ENCODE peak calls at places on chromosome 9, in six cellular contexts. One of them, this sample, is unnamed.

GRCh38 chr9:37528652-37529072 is 42.9 kb downstream of the POLR1E start:
- DNase-seq in astrocyte of the spinal cord: peak; percentile 50
- DNase-seq in OCI-LY7: peak; percentile 47
- DNase-seq in left ventricle myocardium inferior: no peak
- DNase-seq in kidney: no peak
- DNase-seq in bronchial epithelial cell: peak; percentile 29
- DNase-seq in this sample: peak; percentile 16

GRCh38 chr9:1047605-1048235 is 2.4 kb upstream of the DMRT2 start:
- DNase-seq in astrocyte of the spinal cord: no peak
- DNase-seq in OCI-LY7: peak; percentile 3
- DNase-seq in left ventricle myocardium inferior: no peak
- DNase-seq in kidney: no peak
- DNase-seq in bronchial epithelial cell: no peak
- DNase-seq in this sample: no peak

GRCh38 chr9:13568851-13569618 is 289.5 kb upstream of the MPDZ start:
- DNase-seq in astrocyte of the spinal cord: peak; percentile 26
- DNase-seq in OCI-LY7: no peak
- DNase-seq in left ventricle myocardium inferior: peak; percentile 17
- DNase-seq in kidney: no peak
- DNase-seq in bronchial epithelial cell: no peak
- DNase-seq in this sample: no peak

GRCh38 chr9:114827658-114828360 is 22.0 kb upstream of the TNFSF15 start:
- DNase-seq in astrocyte of the spinal cord: no peak
- DNase-seq in OCI-LY7: no peak
- DNase-seq in left ventricle myocardium inferior: no peak
- DNase-seq in kidney: no peak
- DNase-seq in bronchial epithelial cell: no peak
- DNase-seq in this sample: no peak

GRCh38 chr9:124018731-124019697 is 7.4 kb downstream of the LHX2 start:
- DNase-seq in astrocyte of the spinal cord: no peak
- DNase-seq in OCI-LY7: no peak
- DNase-seq in left ventricle myocardium inferior: no peak
- DNase-seq in kidney: no peak
- DNase-seq in bronchial epithelial cell: no peak
- DNase-seq in this sample: no peak

GRCh38 chr9:79912641-79913040 is 340.9 kb downstream of the TLE4 start:
- DNase-seq in astrocyte of the spinal cord: peak; percentile 61
- DNase-seq in OCI-LY7: no peak
- DNase-seq in left ventricle myocardium inferior: no peak
- DNase-seq in kidney: no peak
- DNase-seq in bronchial epithelial cell: no peak
- DNase-seq in this sample: no peak

GRCh38 chr9:841371-842209 is at the start of gene DMRT1:
- DNase-seq in astrocyte of the spinal cord: no peak
- DNase-seq in OCI-LY7: no peak
- DNase-seq in left ventricle myocardium inferior: no peak
- DNase-seq in kidney: no peak
- DNase-seq in bronchial epithelial cell: no peak
- DNase-seq in this sample: no peak

GRCh38 chr9:124290053-124290581 is 32.4 kb downstream of the NEK6 start:
- DNase-seq in astrocyte of the spinal cord: no peak
- DNase-seq in OCI-LY7: peak; percentile 66
- DNase-seq in left ventricle myocardium inferior: no peak
- DNase-seq in kidney: no peak
- DNase-seq in bronchial epithelial cell: no peak
- DNase-seq in this sample: no peak

GRCh38 chr9:128735373-128735772 is 11.4 kb upstream of the ZDHHC12 start:
- DNase-seq in astrocyte of the spinal cord: no peak
- DNase-seq in OCI-LY7: no peak
- DNase-seq in left ventricle myocardium inferior: no peak
- DNase-seq in kidney: no peak
- DNase-seq in bronchial epithelial cell: no peak
- DNase-seq in this sample: no peak

GRCh38 chr9:136197372-136197875 is 7.5 kb downstream of the LHX3 start:
- DNase-seq in astrocyte of the spinal cord: no peak
- DNase-seq in OCI-LY7: no peak
- DNase-seq in left ventricle myocardium inferior: no peak
- DNase-seq in kidney: no peak
- DNase-seq in bronchial epithelial cell: no peak
- DNase-seq in this sample: no peak

GRCh38 chr9:129962889-129963703 is 79.9 kb downstream of the FNBP1 start:
- DNase-seq in astrocyte of the spinal cord: peak; percentile 59
- DNase-seq in OCI-LY7: peak; percentile 79
- DNase-seq in left ventricle myocardium inferior: peak; percentile 31
- DNase-seq in kidney: no peak
- DNase-seq in bronchial epithelial cell: peak; percentile 29
- DNase-seq in this sample: peak; percentile 68

GRCh38 chr9:126483468-126484056 is 130.2 kb upstream of the LMX1B start:
- DNase-seq in astrocyte of the spinal cord: no peak
- DNase-seq in OCI-LY7: no peak
- DNase-seq in left ventricle myocardium inferior: no peak
- DNase-seq in kidney: peak; percentile 57
- DNase-seq in bronchial epithelial cell: no peak
- DNase-seq in this sample: no peak

GRCh38 chr9:132241840-132242620 is 80.2 kb downstream of the NTNG2 start:
- DNase-seq in astrocyte of the spinal cord: no peak
- DNase-seq in OCI-LY7: peak; percentile 74
- DNase-seq in left ventricle myocardium inferior: peak; percentile 41
- DNase-seq in kidney: peak; percentile 80
- DNase-seq in bronchial epithelial cell: no peak
- DNase-seq in this sample: no peak

GRCh38 chr9:125847735-125848134 is 100.6 kb downstream of the PBX3 start:
- DNase-seq in astrocyte of the spinal cord: no peak
- DNase-seq in OCI-LY7: no peak
- DNase-seq in left ventricle myocardium inferior: no peak
- DNase-seq in kidney: no peak
- DNase-seq in bronchial epithelial cell: no peak
- DNase-seq in this sample: no peak

GRCh38 chr9:126123927-126124326 is 202.7 kb upstream of the MVB12B start:
- DNase-seq in astrocyte of the spinal cord: no peak
- DNase-seq in OCI-LY7: no peak
- DNase-seq in left ventricle myocardium inferior: no peak
- DNase-seq in kidney: peak; percentile 47
- DNase-seq in bronchial epithelial cell: no peak
- DNase-seq in this sample: no peak

GRCh38 chr9:79195904-79196303 is 375.9 kb upstream of the TLE4 start:
- DNase-seq in astrocyte of the spinal cord: peak; percentile 76
- DNase-seq in OCI-LY7: no peak
- DNase-seq in left ventricle myocardium inferior: no peak
- DNase-seq in kidney: no peak
- DNase-seq in bronchial epithelial cell: peak; percentile 28
- DNase-seq in this sample: no peak

GRCh38 chr9:3331801-3332200 is 194.0 kb downstream of the RFX3 start:
- DNase-seq in astrocyte of the spinal cord: no peak
- DNase-seq in OCI-LY7: peak; percentile 16
- DNase-seq in left ventricle myocardium inferior: no peak
- DNase-seq in kidney: no peak
- DNase-seq in bronchial epithelial cell: no peak
- DNase-seq in this sample: no peak

GRCh38 chr9:87500894-87501656 is 3.4 kb downstream of the DAPK1 start:
- DNase-seq in astrocyte of the spinal cord: no peak
- DNase-seq in OCI-LY7: no peak
- DNase-seq in left ventricle myocardium inferior: no peak
- DNase-seq in kidney: no peak
- DNase-seq in bronchial epithelial cell: no peak
- DNase-seq in this sample: no peak

GRCh38 chr9:87501806-87502205 is 4.1 kb downstream of the DAPK1 start:
- DNase-seq in astrocyte of the spinal cord: no peak
- DNase-seq in OCI-LY7: no peak
- DNase-seq in left ventricle myocardium inferior: no peak
- DNase-seq in kidney: no peak
- DNase-seq in bronchial epithelial cell: no peak
- DNase-seq in this sample: no peak

GRCh38 chr9:87499455-87500015 is 1.9 kb downstream of the DAPK1 start:
- DNase-seq in astrocyte of the spinal cord: no peak
- DNase-seq in OCI-LY7: no peak
- DNase-seq in left ventricle myocardium inferior: no peak
- DNase-seq in kidney: no peak
- DNase-seq in bronchial epithelial cell: no peak
- DNase-seq in this sample: no peak

GRCh38 chr9:87498816-87499454 is 1.3 kb downstream of the DAPK1 start:
- DNase-seq in astrocyte of the spinal cord: no peak
- DNase-seq in OCI-LY7: no peak
- DNase-seq in left ventricle myocardium inferior: no peak
- DNase-seq in kidney: no peak
- DNase-seq in bronchial epithelial cell: no peak
- DNase-seq in this sample: no peak

GRCh38 chr9:87500491-87500890 is 2.8 kb downstream of the DAPK1 start:
- DNase-seq in astrocyte of the spinal cord: no peak
- DNase-seq in OCI-LY7: no peak
- DNase-seq in left ventricle myocardium inferior: no peak
- DNase-seq in kidney: no peak
- DNase-seq in bronchial epithelial cell: no peak
- DNase-seq in this sample: no peak
- TF ChIP-seq CTCF in astrocyte of the spinal cord: no peak
- TF ChIP-seq CTCF in OCI-LY7: no peak
- TF ChIP-seq CTCF in left ventricle myocardium inferior: no peak
- TF ChIP-seq CTCF in kidney: no peak
- TF ChIP-seq CTCF in bronchial epithelial cell: no peak
- TF ChIP-seq CTCF in this sample: no peak

GRCh38 chr9:88196456-88196855 is 58.2 kb upstream of the SPATA31C2 start:
- DNase-seq in astrocyte of the spinal cord: no peak
- DNase-seq in OCI-LY7: no peak
- DNase-seq in left ventricle myocardium inferior: no peak
- DNase-seq in kidney: no peak
- DNase-seq in bronchial epithelial cell: peak; percentile 40
- DNase-seq in this sample: no peak

GRCh38 chr9:88193766-88194165 is 55.5 kb upstream of the SPATA31C2 start:
- DNase-seq in astrocyte of the spinal cord: no peak
- DNase-seq in OCI-LY7: no peak
- DNase-seq in left ventricle myocardium inferior: no peak
- DNase-seq in kidney: no peak
- DNase-seq in bronchial epithelial cell: no peak
- DNase-seq in this sample: no peak

GRCh38 chr9:88198346-88198807 is 60.1 kb upstream of the SPATA31C2 start:
- DNase-seq in astrocyte of the spinal cord: peak; percentile 32
- DNase-seq in OCI-LY7: peak; percentile 4
- DNase-seq in left ventricle myocardium inferior: no peak
- DNase-seq in kidney: no peak
- DNase-seq in bronchial epithelial cell: peak; percentile 35
- DNase-seq in this sample: no peak

GRCh38 chr9:88197016-88197415 is 58.7 kb upstream of the SPATA31C2 start:
- DNase-seq in astrocyte of the spinal cord: peak; percentile 62
- DNase-seq in OCI-LY7: no peak
- DNase-seq in left ventricle myocardium inferior: no peak
- DNase-seq in kidney: no peak
- DNase-seq in bronchial epithelial cell: peak; percentile 50
- DNase-seq in this sample: no peak

DNA sequence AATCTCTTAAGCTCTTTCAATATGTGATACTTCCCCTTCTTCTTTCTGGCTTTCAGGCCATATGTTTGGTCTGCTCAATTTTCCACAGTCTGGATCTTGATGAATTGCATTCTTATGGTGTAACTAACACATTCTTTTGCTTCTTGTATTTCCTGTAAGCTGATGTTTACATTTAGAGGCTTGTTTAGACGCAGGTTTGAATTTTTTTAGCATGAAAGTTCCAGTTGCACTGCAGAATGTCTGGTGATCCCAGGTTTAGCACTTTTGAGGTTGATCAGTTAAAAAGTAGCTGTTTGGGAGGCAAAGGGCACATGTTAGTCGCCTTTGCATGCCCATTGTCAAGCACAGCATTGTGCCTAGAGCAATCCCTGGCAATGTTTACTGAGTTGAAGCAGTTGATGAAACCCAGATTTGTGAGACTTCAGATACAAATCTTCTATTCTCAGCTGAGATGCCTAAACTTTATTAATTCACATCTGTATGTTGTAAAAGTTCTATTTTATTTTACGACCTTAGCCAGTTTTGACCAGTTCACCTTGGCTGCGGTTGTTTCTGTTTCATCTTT is 59.6 kb upstream of the SPATA31C2 start:
- DNase-seq in astrocyte of the spinal cord: peak; percentile 65
- DNase-seq in OCI-LY7: no peak
- DNase-seq in left ventricle myocardium inferior: no peak
- DNase-seq in kidney: no peak
- DNase-seq in bronchial epithelial cell: peak; percentile 93
- DNase-seq in this sample: no peak
- H3K4me3 ChIP-seq in astrocyte of the spinal cord: no peak overlapping the region
- H3K4me3 ChIP-seq in OCI-LY7: no peak overlapping the region
- H3K4me3 ChIP-seq in left ventricle myocardium inferior: peak overlapping the region; percentile 37
- H3K4me3 ChIP-seq in kidney: peak overlapping the region; percentile 39
- H3K4me3 ChIP-seq in bronchial epithelial cell: no peak overlapping the region
- H3K4me3 ChIP-seq in this sample: no peak overlapping the region

GRCh38 chr9:98049668-98050067 is 6.9 kb upstream of the NANS start:
- DNase-seq in astrocyte of the spinal cord: no peak
- DNase-seq in OCI-LY7: no peak
- DNase-seq in left ventricle myocardium inferior: no peak
- DNase-seq in kidney: no peak
- DNase-seq in bronchial epithelial cell: no peak
- DNase-seq in this sample: no peak

GRCh38 chr9:98043921-98044320 is 12.6 kb upstream of the NANS start:
- DNase-seq in astrocyte of the spinal cord: no peak
- DNase-seq in OCI-LY7: no peak
- DNase-seq in left ventricle myocardium inferior: no peak
- DNase-seq in kidney: no peak
- DNase-seq in bronchial epithelial cell: no peak
- DNase-seq in this sample: no peak

GRCh38 chr9:98046161-98046543 is 10.4 kb upstream of the NANS start:
- DNase-seq in astrocyte of the spinal cord: no peak
- DNase-seq in OCI-LY7: no peak
- DNase-seq in left ventricle myocardium inferior: no peak
- DNase-seq in kidney: no peak
- DNase-seq in bronchial epithelial cell: no peak
- DNase-seq in this sample: no peak

GRCh38 chr9:98047002-98047401 is 9.5 kb upstream of the NANS start:
- DNase-seq in astrocyte of the spinal cord: no peak
- DNase-seq in OCI-LY7: peak; percentile 31
- DNase-seq in left ventricle myocardium inferior: no peak
- DNase-seq in kidney: no peak
- DNase-seq in bronchial epithelial cell: no peak
- DNase-seq in this sample: no peak

GRCh38 chr9:98045234-98046160 is 11.0 kb upstream of the NANS start:
- DNase-seq in astrocyte of the spinal cord: no peak
- DNase-seq in OCI-LY7: peak; percentile 92
- DNase-seq in left ventricle myocardium inferior: no peak
- DNase-seq in kidney: no peak
- DNase-seq in bronchial epithelial cell: no peak
- DNase-seq in this sample: peak; percentile 93
- TF ChIP-seq CTCF in astrocyte of the spinal cord: no peak
- TF ChIP-seq CTCF in OCI-LY7: peak; percentile 58
- TF ChIP-seq CTCF in left ventricle myocardium inferior: no peak
- TF ChIP-seq CTCF in kidney: no peak
- TF ChIP-seq CTCF in bronchial epithelial cell: no peak
- TF ChIP-seq CTCF in this sample: peak; percentile 22

DNA sequence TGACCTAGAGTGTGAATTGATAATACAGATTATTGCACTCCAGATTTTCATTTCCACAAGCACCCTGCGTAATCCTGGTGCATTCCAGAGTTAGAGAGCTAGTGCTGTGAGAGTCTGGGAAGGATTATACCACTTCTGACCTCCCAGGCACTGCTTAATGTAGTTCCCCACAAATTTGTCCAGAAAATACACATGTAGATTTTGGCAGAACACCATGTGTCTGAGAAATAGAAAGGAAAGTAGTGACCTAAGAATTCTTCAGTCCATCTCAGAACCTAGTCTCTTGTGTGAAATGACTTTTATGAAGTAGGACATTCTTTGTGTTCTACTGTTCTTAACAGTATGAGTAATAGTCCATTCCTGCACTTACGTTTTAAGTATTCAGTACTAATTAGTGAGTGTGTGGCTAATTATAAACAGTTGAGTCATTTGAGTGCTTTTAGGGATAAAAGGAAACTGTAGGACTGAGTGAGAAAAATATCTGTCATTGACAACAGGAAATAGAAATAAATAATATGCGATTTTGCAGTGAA is 27.8 kb upstream of the PTPDC1 start:
- DNase-seq in astrocyte of the spinal cord: peak; percentile 90
- DNase-seq in OCI-LY7: no peak
- DNase-seq in left ventricle myocardium inferior: no peak
- DNase-seq in kidney: no peak
- DNase-seq in bronchial epithelial cell: peak; percentile 75
- DNase-seq in this sample: no peak
- H3K4me3 ChIP-seq in astrocyte of the spinal cord: no peak overlapping the region
- H3K4me3 ChIP-seq in OCI-LY7: no peak overlapping the region
- H3K4me3 ChIP-seq in left ventricle myocardium inferior: no peak overlapping the region
- H3K4me3 ChIP-seq in kidney: no peak overlapping the region
- H3K4me3 ChIP-seq in bronchial epithelial cell: no peak overlapping the region
- H3K4me3 ChIP-seq in this sample: no peak overlapping the region